ENCODE peak calls at places on chromosomes 5 and 9, in four cellular contexts. One of them, this sample, is unnamed.

GRCh38 chr9:114723926-114724325 is 41.9 kb upstream of the TEX48 start:
- DNase-seq in H1: no peak
- DNase-seq in HepG2: no peak
- DNase-seq in GM12878: no peak
- DNase-seq in this sample: no peak

GRCh38 chr9:125296843-125297372 is 35.3 kb downstream of the GAPVD1 start:
- DNase-seq in GM12878: no peak
- DNase-seq in H1: no peak
- DNase-seq in HepG2: peak; percentile 95
- DNase-seq in this sample: no peak

GRCh38 chr5:103060414-103060954 is 59.5 kb downstream of the GIN1 start:
- DNase-seq in H1: no peak
- DNase-seq in HepG2: no peak
- DNase-seq in GM12878: no peak
- DNase-seq in this sample: no peak

GRCh38 chr5:8714197-8714596 is 831.7 kb downstream of the SEMA5A start:
- DNase-seq in HepG2: no peak
- DNase-seq in H1: no peak
- DNase-seq in GM12878: no peak
- DNase-seq in this sample: no peak

GRCh38 chr5:106825379-106825778 is 845.4 kb downstream of the EFNA5 start:
- DNase-seq in H1: no peak
- DNase-seq in GM12878: no peak
- DNase-seq in HepG2: no peak
- DNase-seq in this sample: no peak

GRCh38 chr5:138492552-138493045 is 27.3 kb downstream of the EGR1 start:
- DNase-seq in H1: no peak
- DNase-seq in GM12878: no peak
- DNase-seq in HepG2: no peak
- DNase-seq in this sample: no peak

GRCh38 chr9:7967093-7967827 is 167.7 kb upstream of the DMAC1 start:
- DNase-seq in H1: no peak
- DNase-seq in GM12878: no peak
- DNase-seq in HepG2: no peak
- DNase-seq in this sample: no peak

GRCh38 chr5:10268100-10268499 is 18.0 kb downstream of the CCT5 start:
- DNase-seq in H1: no peak
- DNase-seq in GM12878: no peak
- DNase-seq in HepG2: no peak
- DNase-seq in this sample: no peak

GRCh38 chr5:178872302-178872701 is 12.5 kb downstream of the ZNF354B start:
- DNase-seq in GM12878: no peak
- DNase-seq in HepG2: no peak
- DNase-seq in H1: no peak
- DNase-seq in this sample: no peak
- TF ChIP-seq YY1 in GM12878: no peak
- TF ChIP-seq YY1 in HepG2: no peak
- TF ChIP-seq YY1 in H1: no peak
- TF ChIP-seq YY1 in this sample: no peak

DNA sequence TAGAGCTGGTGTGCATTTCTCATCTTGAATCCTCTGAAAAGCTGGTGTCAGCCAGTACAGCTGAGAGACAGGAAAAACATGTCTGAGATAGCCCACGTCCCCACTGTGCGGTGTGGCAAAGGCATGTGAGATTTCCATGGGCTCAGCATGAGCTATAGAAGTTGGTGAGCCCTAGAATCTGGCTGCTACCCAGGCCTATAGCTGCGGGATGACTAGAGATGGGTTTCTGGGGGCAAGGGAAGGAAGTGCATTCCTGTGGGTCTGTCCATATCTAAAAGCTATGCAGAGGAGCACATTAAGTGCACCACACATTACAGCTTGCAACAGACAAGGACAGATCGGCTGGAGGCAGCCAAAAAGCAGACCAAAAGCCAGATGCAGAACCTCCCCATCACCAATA is 55.7 kb upstream of the RANBP3L start:
- DNase-seq in HepG2: no peak
- DNase-seq in H1: no peak
- DNase-seq in GM12878: no peak
- DNase-seq in this sample: no peak
- TF ChIP-seq SUZ12 in HepG2: no peak
- TF ChIP-seq SUZ12 in H1: no peak
- TF ChIP-seq SUZ12 in GM12878: no peak
- TF ChIP-seq SUZ12 in this sample: no peak

GRCh38 chr5:61600141-61600480 is 268.1 kb downstream of the ZSWIM6 start:
- DNase-seq in GM12878: no peak
- DNase-seq in HepG2: no peak
- DNase-seq in H1: no peak
- DNase-seq in this sample: no peak

GRCh38 chr5:61600945-61601491 is 269.0 kb downstream of the ZSWIM6 start:
- DNase-seq in HepG2: no peak
- DNase-seq in H1: no peak
- DNase-seq in GM12878: no peak
- DNase-seq in this sample: no peak

GRCh38 chr5:61604626-61605025 is 272.6 kb downstream of the ZSWIM6 start:
- DNase-seq in HepG2: no peak
- DNase-seq in H1: no peak
- DNase-seq in GM12878: no peak
- DNase-seq in this sample: no peak

GRCh38 chr5:61604076-61604475 is 272.0 kb downstream of the ZSWIM6 start:
- DNase-seq in HepG2: no peak
- DNase-seq in GM12878: no peak
- DNase-seq in H1: no peak
- DNase-seq in this sample: no peak

DNA sequence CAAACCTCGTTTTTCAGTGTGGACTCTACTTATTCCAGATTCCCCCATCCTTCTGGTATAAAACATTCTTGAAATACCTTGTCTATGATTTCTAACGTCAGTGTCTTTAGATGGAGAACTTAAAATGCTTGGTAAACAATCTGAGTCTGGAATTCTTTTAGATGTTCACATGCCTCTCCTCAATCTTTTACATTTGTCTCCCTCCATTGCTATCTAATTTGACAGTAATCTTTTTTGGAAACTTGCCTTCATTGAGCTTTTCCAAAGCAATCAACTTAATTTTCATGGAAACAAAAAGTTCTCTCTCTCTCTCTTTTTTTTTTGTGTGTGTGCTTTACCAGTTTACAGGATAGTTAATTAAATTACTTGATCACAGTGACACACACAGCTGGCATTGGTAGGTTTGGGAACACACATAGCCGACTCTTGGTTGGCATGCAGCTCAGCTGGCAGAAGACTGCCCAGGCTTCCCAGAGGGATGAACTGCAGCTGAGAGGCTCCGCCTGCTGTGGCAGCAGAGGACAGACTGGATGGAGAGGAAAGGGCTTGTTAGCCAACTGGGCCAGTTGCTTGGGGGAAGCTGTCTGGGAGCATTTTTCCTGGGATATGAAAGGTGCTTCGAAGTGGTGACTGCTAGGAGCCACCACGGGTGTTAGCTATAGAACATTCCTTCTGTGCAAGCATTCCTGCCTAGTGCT is 271.3 kb downstream of the ZSWIM6 start:
- DNase-seq in H1: no peak
- DNase-seq in GM12878: no peak
- DNase-seq in HepG2: no peak
- DNase-seq in this sample: no peak
- TF ChIP-seq YY1 in H1: no peak
- TF ChIP-seq YY1 in GM12878: no peak
- TF ChIP-seq YY1 in HepG2: no peak
- TF ChIP-seq YY1 in this sample: no peak

GRCh38 chr9:137672907-137673791 is 54.3 kb downstream of the EHMT1 start:
- DNase-seq in H1: no peak
- DNase-seq in GM12878: peak; percentile 67
- DNase-seq in HepG2: peak; percentile 44
- DNase-seq in this sample: no peak
- TF ChIP-seq SUZ12 in H1: no peak
- TF ChIP-seq SUZ12 in GM12878: no peak
- TF ChIP-seq SUZ12 in HepG2: no peak
- TF ChIP-seq SUZ12 in this sample: no peak

DNA sequence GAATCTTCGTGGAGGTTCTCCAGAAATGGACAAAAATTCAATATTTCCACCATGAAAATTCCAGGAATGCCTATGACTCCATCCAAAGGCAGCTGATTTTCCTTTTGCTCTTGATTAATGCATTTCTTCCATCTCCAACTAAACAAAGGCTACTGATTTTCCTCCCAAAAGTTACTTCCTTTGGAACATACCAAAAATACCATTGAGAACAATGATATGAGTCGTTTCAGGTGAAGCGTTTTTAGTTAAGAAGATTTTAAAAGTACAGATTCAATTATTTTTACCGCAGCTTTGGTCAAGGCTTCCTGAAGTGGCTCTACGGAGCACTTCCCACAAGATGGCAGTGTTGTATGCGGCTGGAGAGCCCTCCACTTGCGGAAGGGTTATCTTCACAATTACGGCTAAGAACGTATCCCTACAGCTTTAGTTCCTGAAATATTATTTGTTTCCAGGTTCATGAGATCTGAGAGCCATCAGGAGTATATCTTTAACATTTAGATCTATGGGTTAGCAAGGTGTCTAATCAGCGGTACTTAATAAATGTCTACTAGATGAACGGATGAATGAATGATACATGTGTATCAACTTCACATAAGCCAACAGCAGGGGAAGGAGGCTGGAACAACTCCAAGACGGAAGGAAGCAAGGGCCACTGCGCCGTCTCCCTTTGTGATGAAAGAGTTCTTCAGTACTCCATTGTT is 35.9 kb upstream of the ARSB start:
- DNase-seq in HepG2: peak; percentile 27
- DNase-seq in H1: peak; percentile 61
- DNase-seq in GM12878: no peak
- DNase-seq in this sample: peak; percentile 25
- TF ChIP-seq YY1 in HepG2: no peak
- TF ChIP-seq YY1 in H1: no peak
- TF ChIP-seq YY1 in GM12878: peak; percentile 27
- TF ChIP-seq YY1 in this sample: no peak

GRCh38 chr5:181181650-181182565 is 23.1 kb downstream of the TRIM7 start:
- DNase-seq in GM12878: no peak
- DNase-seq in H1: peak; percentile 76
- DNase-seq in HepG2: peak; percentile 74
- DNase-seq in this sample: no peak
- TF ChIP-seq SUZ12 in GM12878: no peak
- TF ChIP-seq SUZ12 in H1: no peak
- TF ChIP-seq SUZ12 in HepG2: no peak
- TF ChIP-seq SUZ12 in this sample: no peak

GRCh38 chr9:14423816-14424261 is 109.9 kb upstream of the NFIB start:
- DNase-seq in HepG2: no peak
- DNase-seq in GM12878: no peak
- DNase-seq in H1: no peak
- DNase-seq in this sample: peak; percentile 35
- TF ChIP-seq YY1 in HepG2: no peak
- TF ChIP-seq YY1 in GM12878: no peak
- TF ChIP-seq YY1 in H1: no peak
- TF ChIP-seq YY1 in this sample: no peak

GRCh38 chr5:3277590-3278196 is 317.9 kb upstream of the IRX1 start:
- DNase-seq in GM12878: no peak
- DNase-seq in HepG2: no peak
- DNase-seq in H1: no peak
- DNase-seq in this sample: peak; percentile 32
- TF ChIP-seq SUZ12 in GM12878: no peak
- TF ChIP-seq SUZ12 in HepG2: no peak
- TF ChIP-seq SUZ12 in H1: no peak
- TF ChIP-seq SUZ12 in this sample: no peak

DNA sequence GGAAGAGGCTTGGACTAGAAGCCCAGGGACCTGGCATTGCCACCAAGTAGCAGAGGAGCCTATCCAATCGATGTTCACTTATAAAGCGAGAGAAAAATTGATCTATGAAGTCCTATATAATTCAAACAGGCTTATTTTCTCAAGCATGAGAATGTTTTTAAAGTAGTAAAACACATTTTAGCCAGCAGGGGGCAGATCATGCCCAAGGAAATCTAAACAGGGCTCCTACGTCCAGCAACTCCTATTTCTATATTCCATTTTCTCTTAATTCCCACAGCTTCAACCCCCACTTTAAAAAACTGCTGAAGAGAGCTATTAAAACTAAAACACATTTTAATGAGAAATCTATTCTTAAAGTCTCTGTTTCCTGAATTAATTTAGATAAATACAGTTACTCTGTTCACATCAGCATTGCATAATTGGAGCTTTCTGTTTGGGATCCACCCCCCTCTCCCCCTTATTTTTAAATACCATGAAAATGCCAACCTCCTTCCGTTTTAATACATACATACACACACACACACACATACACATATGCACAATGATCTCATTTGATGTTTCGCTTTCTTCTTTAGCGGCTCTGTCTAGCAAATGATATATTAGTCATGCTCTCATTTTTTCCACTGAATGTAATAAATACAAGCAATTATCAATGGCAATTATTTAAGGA is 144.9 kb downstream of the MYO10 start:
- DNase-seq in H1: no peak
- DNase-seq in GM12878: peak; percentile 24
- DNase-seq in HepG2: peak; percentile 36
- DNase-seq in this sample: peak; percentile 27
- TF ChIP-seq YY1 in H1: no peak
- TF ChIP-seq YY1 in GM12878: no peak
- TF ChIP-seq YY1 in HepG2: no peak
- TF ChIP-seq YY1 in this sample: no peak

This sample was measured in NT2/D1.